ENCODE peak calls at places on chromosome X, in four cellular contexts. One of them, this sample, is unnamed.

GRCh38 chrX:104310657-104311056 is 55.9 kb upstream of the ESX1 start:
- DNase-seq in mucosa of gallbladder: no peak
- DNase-seq in stimulated activated CD8-positive, alpha-beta memory T cell treated with anti-CD3 and anti-CD28 coated beads, Interleukin-4, amount 100 ng/mL, for 4 hours: no peak
- DNase-seq in cardiac muscle cell: no peak
- DNase-seq in this sample: no peak

GRCh38 chrX:137926090-137926489 is 360.2 kb downstream of the ZIC3 start:
- DNase-seq in stimulated activated CD8-positive, alpha-beta memory T cell treated with anti-CD3 and anti-CD28 coated beads, Interleukin-4, amount 100 ng/mL, for 4 hours: no peak
- DNase-seq in cardiac muscle cell: no peak
- DNase-seq in mucosa of gallbladder: no peak
- DNase-seq in this sample: no peak

GRCh38 chrX:68273887-68274286 is 159.4 kb downstream of the OPHN1 start:
- DNase-seq in stimulated activated CD8-positive, alpha-beta memory T cell treated with anti-CD3 and anti-CD28 coated beads, Interleukin-4, amount 100 ng/mL, for 4 hours: no peak
- DNase-seq in mucosa of gallbladder: no peak
- DNase-seq in cardiac muscle cell: peak; percentile 21
- DNase-seq in this sample: no peak

GRCh38 chrX:33188881-33189280 is 22.5 kb downstream of the DMD start:
- DNase-seq in cardiac muscle cell: no peak
- DNase-seq in mucosa of gallbladder: no peak
- DNase-seq in stimulated activated CD8-positive, alpha-beta memory T cell treated with anti-CD3 and anti-CD28 coated beads, Interleukin-4, amount 100 ng/mL, for 4 hours: no peak
- DNase-seq in this sample: no peak

GRCh38 chrX:72540318-72540717 is 32.3 kb downstream of the HDAC8 start:
- DNase-seq in stimulated activated CD8-positive, alpha-beta memory T cell treated with anti-CD3 and anti-CD28 coated beads, Interleukin-4, amount 100 ng/mL, for 4 hours: no peak
- DNase-seq in cardiac muscle cell: peak; percentile 46
- DNase-seq in mucosa of gallbladder: no peak
- DNase-seq in this sample: no peak

GRCh38 chrX:65932173-65933084 is 107.5 kb downstream of the VSIG4 start:
- DNase-seq in mucosa of gallbladder: peak; percentile 48
- DNase-seq in stimulated activated CD8-positive, alpha-beta memory T cell treated with anti-CD3 and anti-CD28 coated beads, Interleukin-4, amount 100 ng/mL, for 4 hours: no peak
- DNase-seq in cardiac muscle cell: no peak
- DNase-seq in this sample: no peak

GRCh38 chrX:39998636-39999406 is 98.9 kb downstream of the BCOR start:
- DNase-seq in cardiac muscle cell: no peak
- DNase-seq in mucosa of gallbladder: no peak
- DNase-seq in stimulated activated CD8-positive, alpha-beta memory T cell treated with anti-CD3 and anti-CD28 coated beads, Interleukin-4, amount 100 ng/mL, for 4 hours: no peak
- DNase-seq in this sample: no peak

GRCh38 chrX:130032552-130032951 is 50.1 kb downstream of the BCORL1 start:
- DNase-seq in mucosa of gallbladder: no peak
- DNase-seq in cardiac muscle cell: no peak
- DNase-seq in stimulated activated CD8-positive, alpha-beta memory T cell treated with anti-CD3 and anti-CD28 coated beads, Interleukin-4, amount 100 ng/mL, for 4 hours: no peak
- DNase-seq in this sample: no peak

GRCh38 chrX:148618472-148619445 is 118.3 kb downstream of the AFF2 start:
- DNase-seq in mucosa of gallbladder: no peak
- DNase-seq in cardiac muscle cell: no peak
- DNase-seq in stimulated activated CD8-positive, alpha-beta memory T cell treated with anti-CD3 and anti-CD28 coated beads, Interleukin-4, amount 100 ng/mL, for 4 hours: no peak
- DNase-seq in this sample: no peak

GRCh38 chrX:40097492-40098263 is at the start of gene BCOR:
- DNase-seq in mucosa of gallbladder: peak; percentile 70
- DNase-seq in stimulated activated CD8-positive, alpha-beta memory T cell treated with anti-CD3 and anti-CD28 coated beads, Interleukin-4, amount 100 ng/mL, for 4 hours: no peak
- DNase-seq in cardiac muscle cell: peak; percentile 72
- DNase-seq in this sample: peak; percentile 48

GRCh38 chrX:28920554-28920953 is 333.3 kb downstream of the IL1RAPL1 start:
- DNase-seq in cardiac muscle cell: no peak
- DNase-seq in stimulated activated CD8-positive, alpha-beta memory T cell treated with anti-CD3 and anti-CD28 coated beads, Interleukin-4, amount 100 ng/mL, for 4 hours: no peak
- DNase-seq in mucosa of gallbladder: no peak
- DNase-seq in this sample: no peak